ENCODE peak calls at places on chromosome 21, in seven cellular contexts. U is neural progenitor cell; D is naive thymus-derived CD4-positive, alpha-beta T cell; Z is K562; H is A549; M is fibroblast of lung; R is CD8-positive, alpha-beta memory T cell. Y is an unnamed sample. For H3K4me1, the result is how much of the 10 kb centered on the place peaks cover.

GRCh38 chr21:46250146-46250725 is 21.7 kb upstream of the LSS start:
- DNase-seq in U (no peak), D (no peak), Z (no peak), H (no peak), M (peak), R (no peak), Y (no peak)

GRCh38 chr21:31509108-31510017 is 150.1 kb upstream of the SOD1 start:
- DNase-seq in U (peak), D (peak), Z (peak), H (peak), M (no peak), R (peak), Y (no peak)

GRCh38 chr21:44087426-44088400 is 19.5 kb upstream of the PWP2 start:
- DNase-seq in U (no peak), D (no peak), Z (no peak), H (no peak), M (no peak), R (no peak), Y (no peak)

GRCh38 chr21:15224346-15225086 is 159.7 kb upstream of the NRIP1 start:
- DNase-seq in U (no peak), D (no peak), Z (no peak), H (peak), M (peak), R (no peak), Y (peak)

GRCh38 chr21:33152228-33153130 is 77.3 kb upstream of the IFNAR2 start:
- DNase-seq in U (no peak), D (no peak), Z (no peak), H (no peak), M (no peak), R (no peak), Y (no peak)

GRCh38 chr21:39720126-39720778 is 24.7 kb upstream of the IGSF5 start:
- DNase-seq in U (no peak), D (no peak), Z (no peak), H (peak), M (no peak), R (no peak), Y (no peak)

GRCh38 chr21:31732891-31733520 is 1.1 kb upstream of the SCAF4 start:
- DNase-seq in U (peak), D (no peak), Z (no peak), H (peak), M (no peak), R (peak), Y (no peak)

GRCh38 chr21:43190544-43191340 is 21.9 kb downstream of the CRYAA start:
- DNase-seq in U (no peak), D (no peak), Z (no peak), H (no peak), M (no peak), R (no peak), Y (peak)

GRCh38 chr21:30042443-30042842 is 102.6 kb upstream of the GRIK1 start:
- DNase-seq in U (no peak), D (no peak), Z (no peak), H (no peak), M (no peak), R (no peak), Y (no peak)

GRCh38 chr21:35400233-35400939 is 351.3 kb upstream of the RUNX1 start:
- DNase-seq in U (peak), D (peak), Z (peak), H (peak), M (peak), R (no peak), Y (no peak)

GRCh38 chr21:33433425-33434114 is 30.4 kb downstream of the IFNGR2 start:
- DNase-seq in U (no peak), D (no peak), Z (no peak), H (no peak), M (no peak), R (no peak), Y (no peak)

GRCh38 chr21:35019631-35020032 is 29.5 kb downstream of the RUNX1 start:
- DNase-seq in U (no peak), D (no peak), Z (no peak), H (peak), M (no peak), R (no peak), Y (no peak)

GRCh38 chr21:33975548-33976081 is 60.0 kb upstream of the ATP5PO start:
- DNase-seq in U (no peak), D (no peak), Z (no peak), H (peak), M (no peak), R (peak), Y (no peak)

GRCh38 chr21:32312976-32313375 is 14.3 kb downstream of the MRAP start:
- DNase-seq in U (no peak), D (no peak), Z (no peak), H (no peak), M (no peak), R (no peak), Y (no peak)

GRCh38 chr21:35372201-35372600 is 323.1 kb upstream of the RUNX1 start:
- DNase-seq in U (no peak), D (no peak), Z (no peak), H (no peak), M (no peak), R (no peak), Y (no peak)

GRCh38 chr21:29190920-29191319 is 60.5 kb downstream of the MAP3K7CL start:
- DNase-seq in U (no peak), D (no peak), Z (no peak), H (peak), M (peak), R (no peak), Y (no peak)

GRCh38 chr21:18622383-18622782 is 218.8 kb upstream of the TMPRSS15 start:
- DNase-seq in U (no peak), D (no peak), Z (no peak), H (no peak), M (no peak), R (no peak), Y (no peak)

GRCh38 chr21:34510148-34511142 is 1.6 kb downstream of the KCNE1 start:
- DNase-seq in U (peak), D (peak), Z (peak), H (peak), M (peak), R (no peak), Y (no peak)

GRCh38 chr21:29205009-29205408 is 74.6 kb downstream of the MAP3K7CL start:
- DNase-seq in U (no peak), D (no peak), Z (no peak), H (no peak), M (no peak), R (no peak), Y (no peak)

GRCh38 chr21:16330340-16331319 is 600.8 kb downstream of the USP25 start:
- DNase-seq in U (peak), D (peak), Z (no peak), H (peak), M (peak), R (no peak), Y (no peak)

GRCh38 chr21:29077651-29078090 is 4.2 kb upstream of the CCT8 start:
- DNase-seq in U (no peak), D (peak), Z (no peak), H (peak), M (peak), R (no peak), Y (no peak)

GRCh38 chr21:40177979-40178378 is 310.7 kb downstream of the PCP4 start:
- DNase-seq in U (no peak), D (no peak), Z (no peak), H (no peak), M (no peak), R (no peak), Y (no peak)

GRCh38 chr21:31987696-31988095 is 114.9 kb downstream of the HUNK start:
- DNase-seq in U (no peak), D (no peak), Z (no peak), H (no peak), M (no peak), R (no peak), Y (no peak)

GRCh38 chr21:26572668-26573381 is at the start of gene CYYR1:
- DNase-seq in U (peak), D (no peak), Z (no peak), H (no peak), M (peak), R (no peak), Y (peak)

GRCh38 chr21:33339135-33339534 is 14.4 kb downstream of the IFNAR1 start:
- DNase-seq in U (no peak), D (no peak), Z (no peak), H (no peak), M (no peak), R (no peak), Y (no peak)

GRCh38 chr21:23455676-23456075 is 2151.6 kb downstream of the MRPL39 start:
- DNase-seq in U (no peak), D (no peak), Z (no peak), H (no peak), M (no peak), R (no peak), Y (no peak)

GRCh38 chr21:32467291-32467690 is 54.8 kb downstream of the EVA1C start:
- DNase-seq in U (no peak), D (no peak), Z (no peak), H (no peak), M (no peak), R (no peak), Y (no peak)

GRCh38 chr21:34185051-34185750 is 111.8 kb downstream of the MRPS6 start:
- DNase-seq in U (peak), D (no peak), Z (no peak), H (no peak), M (no peak), R (no peak), Y (no peak)

GRCh38 chr21:31447477-31447876 is 103.4 kb upstream of the TIAM1 start:
- DNase-seq in U (no peak), D (no peak), Z (no peak), H (no peak), M (no peak), R (no peak), Y (no peak)

GRCh38 chr21:29075706-29076447 is 2.4 kb upstream of the CCT8 start:
- DNase-seq in U (no peak), D (no peak), Z (no peak), H (no peak), M (no peak), R (no peak), Y (no peak)

GRCh38 chr21:43827015-43827611 is 37.7 kb downstream of the RRP1 start:
- DNase-seq in U (no peak), D (no peak), Z (no peak), H (peak), M (peak), R (no peak), Y (no peak)

GRCh38 chr21:33428669-33429068 is 25.5 kb downstream of the IFNGR2 start:
- DNase-seq in U (no peak), D (no peak), Z (no peak), H (no peak), M (peak), R (no peak), Y (peak)

GRCh38 chr21:15968911-15969310 is 239.1 kb downstream of the USP25 start:
- DNase-seq in U (no peak), D (no peak), Z (no peak), H (no peak), M (no peak), R (no peak), Y (no peak)

GRCh38 chr21:22399717-22400520 is 1401.7 kb downstream of the NCAM2 start:
- DNase-seq in U (no peak), D (no peak), Z (no peak), H (no peak), M (no peak), R (no peak), Y (no peak)

GRCh38 chr21:43884861-43885370 is 19.9 kb downstream of the AGPAT3 start:
- DNase-seq in U (no peak), D (no peak), Z (no peak), H (no peak), M (peak), R (no peak), Y (peak)

GRCh38 chr21:28832013-28832714 is 160.5 kb downstream of the LTN1 start:
- DNase-seq in U (no peak), D (peak), Z (no peak), H (no peak), M (no peak), R (no peak), Y (no peak)

GRCh38 chr21:27363719-27364479 is 397.0 kb upstream of the ADAMTS5 start:
- DNase-seq in U (no peak), D (no peak), Z (no peak), H (no peak), M (no peak), R (no peak), Y (no peak)

GRCh38 chr21:41685511-41686149 is 81.2 kb downstream of the RIPK4 start:
- DNase-seq in U (no peak), D (no peak), Z (no peak), H (no peak), M (no peak), R (no peak), Y (no peak)

GRCh38 chr21:41682719-41683179 is 84.1 kb downstream of the RIPK4 start:
- DNase-seq in U (no peak), D (no peak), Z (no peak), H (no peak), M (no peak), R (no peak), Y (no peak)

GRCh38 chr21:41681939-41682718 is 84.7 kb downstream of the RIPK4 start:
- DNase-seq in U (no peak), D (no peak), Z (no peak), H (no peak), M (no peak), R (no peak), Y (no peak)

GRCh38 chr21:41684381-41685245 is 82.2 kb downstream of the RIPK4 start:
- DNase-seq in U (no peak), D (no peak), Z (no peak), H (peak), M (peak), R (no peak), Y (no peak)

DNA sequence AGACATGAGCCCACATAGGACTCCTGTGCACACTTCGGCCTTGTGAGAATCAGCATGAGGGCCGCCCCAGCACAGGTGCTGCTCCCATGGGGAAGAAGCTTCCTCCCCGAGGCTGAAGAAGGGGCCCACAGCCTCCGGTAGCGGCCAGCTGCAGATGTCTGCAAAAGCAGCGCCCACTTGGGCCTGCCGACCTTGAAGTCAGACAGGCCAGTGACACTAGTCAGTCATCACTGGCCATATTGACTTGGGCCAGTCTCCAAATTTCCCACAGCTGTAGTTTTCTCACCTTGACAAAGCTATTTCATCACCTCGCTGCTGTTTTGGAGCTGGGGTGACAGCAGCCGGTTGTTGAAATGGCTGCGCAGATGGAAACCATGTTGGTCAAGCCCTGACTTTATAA is 83.0 kb downstream of the RIPK4 start:
- DNase-seq in U (no peak), D (no peak), Z (no peak), H (no peak), M (no peak), R (no peak), Y (no peak)
- H3K4me1 ChIP-seq in U (under half), D (under half), Z (under half), H (half or more), M (under half), R (under half), Y (half or more)

DNA sequence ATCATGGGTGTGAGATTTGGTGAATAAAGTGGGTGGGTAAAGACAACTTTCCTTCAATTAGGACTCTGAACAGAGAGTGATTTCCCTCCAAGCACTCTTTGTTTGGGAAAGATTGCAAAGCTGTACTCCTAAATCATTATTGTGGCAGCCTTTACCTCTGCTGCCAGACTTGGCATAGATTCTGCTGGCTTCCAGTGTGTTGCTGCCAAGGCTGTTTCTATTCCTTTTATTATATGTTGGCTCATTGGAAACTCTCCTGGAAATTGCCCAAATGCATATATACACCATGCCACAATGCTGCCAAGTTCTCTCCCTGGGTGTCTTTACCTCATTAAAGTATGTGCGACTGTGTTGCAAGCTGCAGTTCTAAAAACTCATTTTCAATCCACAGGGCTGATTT is 668.0 kb downstream of the MRPL39 start:
- DNase-seq in U (no peak), D (no peak), Z (no peak), H (no peak), M (no peak), R (no peak), Y (no peak)
- H3K4me1 ChIP-seq in U (under half), D (under half), Z (under half), H (under half), M (under half), R (under half), Y (under half)

DNA sequence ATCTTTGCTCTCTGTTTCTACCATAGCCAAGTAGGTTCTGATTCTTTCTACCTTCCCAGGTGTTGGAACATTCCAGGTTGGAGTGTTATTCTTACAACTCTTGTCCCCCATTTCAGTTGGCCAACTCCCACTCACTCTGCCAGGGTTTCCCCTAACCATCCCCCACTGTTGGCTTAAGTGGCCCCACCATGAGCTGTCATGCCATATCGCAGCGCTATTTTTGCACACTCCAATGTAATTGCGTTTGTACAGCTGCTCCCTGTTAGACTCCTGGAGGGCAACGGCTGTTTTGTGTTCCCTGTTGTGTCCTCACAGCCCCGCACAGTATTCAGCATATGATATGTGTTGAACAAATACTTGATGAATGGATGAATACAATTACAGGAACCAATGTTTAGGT is 117.7 kb upstream of the ETS2 start:
- DNase-seq in U (no peak), D (no peak), Z (no peak), H (no peak), M (no peak), R (no peak), Y (no peak)
- H3K4me1 ChIP-seq in U (under half), D (under half), Z (under half), H (under half), M (under half), R (under half), Y (under half)

GRCh38 chr21:45111703-45112102 is 37.3 kb downstream of the ADARB1 start:
- DNase-seq in U (no peak), D (no peak), Z (no peak), H (no peak), M (no peak), R (no peak), Y (no peak)
- H3K4me1 ChIP-seq in U (under half), D (under half), Z (under half), H (under half), M (under half), R (under half), Y (under half)

GRCh38 chr21:36968414-36968813 is 1.9 kb upstream of the HLCS start:
- DNase-seq in U (no peak), D (no peak), Z (no peak), H (no peak), M (no peak), R (no peak), Y (no peak)

GRCh38 chr21:36966066-36966845 is at the start of gene HLCS:
- DNase-seq in U (peak), D (peak), Z (peak), H (peak), M (peak), R (peak), Y (no peak)

GRCh38 chr21:36964832-36965719 is 1.4 kb downstream of the HLCS start:
- DNase-seq in U (no peak), D (no peak), Z (no peak), H (no peak), M (peak), R (no peak), Y (no peak)

GRCh38 chr21:36965720-36966065 is 776 bp downstream of the HLCS start:
- DNase-seq in U (no peak), D (no peak), Z (no peak), H (no peak), M (no peak), R (no peak), Y (no peak)

GRCh38 chr21:36966846-36967657 is 583 bp upstream of the HLCS start:
- DNase-seq in U (no peak), D (no peak), Z (no peak), H (no peak), M (peak), R (no peak), Y (no peak)
- H3K4me1 ChIP-seq in U (under half), D (under half), Z (under half), H (under half), M (under half), R (under half), Y (under half)